ENCODE peak calls at places on chromosome 11, in ten cellular contexts. V, X, E, I, G, O, Q, S, N and B are unnamed samples.
A peak's percentile ranks its signal among the peaks of the same experiment; 100 is the strongest.

GRCh38 chr11:114522818-114523217 is 36.9 kb downstream of the NXPE1 start:
- DNase-seq in O (no peak), E (no peak), S (no peak), G (no peak), Q (no peak), I (no peak), X (no peak), N (no peak), V (no peak), B (no peak)

GRCh38 chr11:27234043-27234668 is 128.9 kb downstream of the CCDC34 start:
- DNase-seq in E (no peak), V (no peak), G (no peak), Q (peak; percentile 92), N (peak; percentile 98), X (no peak), O (peak; percentile 57), I (no peak), S (no peak), B (peak; percentile 87)

GRCh38 chr11:6757373-6757967 is 14.3 kb downstream of the OR2AG2 start:
- DNase-seq in Q (peak; percentile 73), S (peak; percentile 67), O (peak; percentile 55), G (peak; percentile 34), X (peak; percentile 60), V (no peak), I (peak; percentile 57), E (no peak), N (peak; percentile 65), B (peak; percentile 21)

GRCh38 chr11:18696638-18697225 is 1.8 kb upstream of the TMEM86A start:
- DNase-seq in I (no peak), G (no peak), V (no peak), S (no peak), O (no peak), Q (peak; percentile 57), E (no peak), X (no peak), N (peak; percentile 42), B (no peak)

GRCh38 chr11:95230054-95231034 is 658 bp downstream of the SESN3 start:
- DNase-seq in G (peak; percentile 21), V (no peak), N (peak; percentile 35), I (peak; percentile 36), E (peak; percentile 40), X (peak; percentile 32), Q (peak; percentile 39), O (peak; percentile 39), S (peak; percentile 24), B (no peak)

GRCh38 chr11:693415-693831 is 1.6 kb downstream of the DEAF1 start:
- DNase-seq in O (no peak), I (no peak), Q (peak; percentile 61), G (no peak), S (no peak), X (no peak), E (no peak), V (no peak), N (peak; percentile 31), B (no peak)

GRCh38 chr11:47393163-47394049 is 15.0 kb upstream of the SLC39A13 start:
- DNase-seq in S (no peak), N (peak; percentile 64), O (no peak), E (no peak), I (no peak), X (peak; percentile 25), G (no peak), V (peak; percentile 67), Q (peak; percentile 75), B (no peak)

GRCh38 chr11:18865951-18866350 is 73.3 kb downstream of the MRGPRX1 start:
- DNase-seq in O (no peak), N (no peak), G (no peak), V (no peak), E (no peak), Q (no peak), X (peak; percentile 85), I (no peak), S (no peak), B (no peak)

GRCh38 chr11:132563050-132563449 is 969.3 kb downstream of the OPCML start:
- DNase-seq in S (no peak), V (no peak), E (no peak), I (no peak), Q (no peak), O (no peak), N (no peak), G (no peak), X (no peak), B (no peak)

GRCh38 chr11:697811-698311 is 2.2 kb downstream of the TMEM80 start:
- DNase-seq in N (peak; percentile 72), Q (no peak), E (no peak), O (no peak), S (no peak), V (no peak), I (no peak), G (no peak), X (peak; percentile 44), B (no peak)

GRCh38 chr11:114847599-114847998 is 169.3 kb downstream of the NXPE2 start:
- DNase-seq in N (no peak), S (no peak), E (no peak), O (no peak), V (no peak), X (no peak), G (no peak), Q (no peak), I (no peak), B (no peak)

GRCh38 chr11:108902027-108902469 is 237.2 kb downstream of the DDX10 start:
- DNase-seq in N (no peak), Q (no peak), S (no peak), E (no peak), X (no peak), O (no peak), I (no peak), V (no peak), G (no peak), B (no peak)

GRCh38 chr11:58866788-58867187 is 22.3 kb upstream of the GLYATL2 start:
- DNase-seq in S (no peak), X (no peak), I (no peak), N (peak; percentile 14), E (no peak), Q (peak; percentile 58), G (no peak), O (no peak), V (no peak), B (no peak)

GRCh38 chr11:125239585-125240331 is 75.2 kb downstream of the PKNOX2 start:
- DNase-seq in X (peak; percentile 54), N (no peak), O (no peak), Q (no peak), E (no peak), S (no peak), G (no peak), V (no peak), I (no peak), B (no peak)

GRCh38 chr11:122850076-122850631 is 11.9 kb downstream of the CRTAM start:
- DNase-seq in N (peak; percentile 67), G (no peak), O (no peak), V (no peak), X (peak; percentile 34), I (no peak), S (peak; percentile 48), E (no peak), Q (peak; percentile 44), B (no peak)

GRCh38 chr11:114219559-114220349 is 76.4 kb upstream of the NNMT start:
- DNase-seq in N (peak; percentile 98), Q (peak; percentile 94), V (no peak), S (no peak), E (no peak), G (no peak), X (no peak), I (no peak), O (no peak), B (no peak)

GRCh38 chr11:57698843-57699365 is 13.1 kb downstream of the MED19 start:
- DNase-seq in X (no peak), G (no peak), E (no peak), I (no peak), V (no peak), Q (no peak), O (no peak), N (no peak), S (no peak), B (no peak)

GRCh38 chr11:58616594-58616993 is 5.9 kb upstream of the CNTF start:
- DNase-seq in Q (peak; percentile 93), V (peak; percentile 49), E (no peak), G (no peak), S (no peak), I (no peak), O (no peak), N (peak; percentile 96), X (no peak), B (no peak)

GRCh38 chr11:17371614-17372013 is 16.8 kb downstream of the KCNJ11 start:
- DNase-seq in X (no peak), I (no peak), G (no peak), S (no peak), Q (peak; percentile 47), V (no peak), O (peak; percentile 27), E (no peak), N (peak; percentile 62), B (no peak)

GRCh38 chr11:122784325-122785155 is 53.8 kb upstream of the CRTAM start:
- DNase-seq in G (no peak), I (no peak), X (no peak), N (peak; percentile 99), O (no peak), Q (peak; percentile 97), V (no peak), S (no peak), E (no peak), B (no peak)

GRCh38 chr11:16862733-16863132 is 124.3 kb downstream of the C11orf58 start:
- DNase-seq in I (no peak), Q (peak; percentile 36), X (no peak), N (peak; percentile 20), E (no peak), V (no peak), G (no peak), S (no peak), O (no peak), B (no peak)

GRCh38 chr11:15055620-15056356 is 17.6 kb upstream of the CALCB start:
- DNase-seq in E (no peak), Q (no peak), G (no peak), N (peak; percentile 18), V (no peak), I (no peak), X (no peak), S (no peak), O (no peak), B (no peak)

GRCh38 chr11:69945157-69945556 is 125.9 kb upstream of the FGF3 start:
- DNase-seq in V (no peak), X (no peak), G (no peak), Q (no peak), E (no peak), S (no peak), I (no peak), O (no peak), N (no peak), B (no peak)

GRCh38 chr11:100741866-100742625 is 55.0 kb downstream of the ARHGAP42 start:
- DNase-seq in O (no peak), X (no peak), N (no peak), Q (peak; percentile 34), S (no peak), G (no peak), V (no peak), I (no peak), E (no peak), B (no peak)

GRCh38 chr11:6746086-6746618 is 25.6 kb downstream of the OR2AG2 start:
- DNase-seq in E (peak; percentile 42), I (peak; percentile 52), X (no peak), G (no peak), S (peak; percentile 40), O (no peak), Q (no peak), N (no peak), V (peak; percentile 43), B (no peak)